ENCODE peak calls at places on chromosomes 13 and 19, in seven cellular contexts. L is pancreas; P is transverse colon; B is adrenal gland; I is left lung; Y is RWPE2; E is CD8-positive, alpha-beta T cell. T is an unnamed sample. For H3K4me1, the result is how much of the 10 kb centered on the place peaks cover.

GRCh38 chr13:32791545-32792172 is 205.4 kb downstream of the PDS5B start:
- DNase-seq in E (no peak), B (no peak), I (no peak), L (no peak), Y (no peak), P (no peak), T (no peak)

GRCh38 chr13:33799950-33800592 is 17.9 kb upstream of the RFC3 start:
- DNase-seq in E (no peak), P (no peak), I (no peak), Y (no peak), L (no peak), B (no peak), T (no peak)

GRCh38 chr19:38042132-38042531 is 135.1 kb downstream of the SIPA1L3 start:
- DNase-seq in L (no peak), I (no peak), E (no peak), B (no peak), P (no peak), Y (no peak), T (no peak)

GRCh38 chr19:1123381-1123780 is 19.6 kb downstream of the GPX4 start:
- DNase-seq in B (no peak), P (no peak), L (no peak), I (no peak), Y (no peak), E (no peak), T (no peak)

GRCh38 chr19:51687791-51688664 is 5.1 kb upstream of the SPACA6 start:
- DNase-seq in Y (no peak), L (peak), I (peak), P (peak), B (peak), E (no peak), T (peak)

GRCh38 chr13:114166381-114167131 is 12.5 kb upstream of the CFAP97D2 start:
- DNase-seq in E (no peak), P (no peak), L (no peak), B (no peak), I (no peak), Y (peak), T (no peak)

GRCh38 chr19:50992666-50993035 is 8.8 kb downstream of the KLK8 start:
- DNase-seq in L (no peak), B (no peak), E (no peak), Y (no peak), I (no peak), P (no peak), T (no peak)

GRCh38 chr19:12937243-12938053 is 961 bp upstream of the CALR start:
- DNase-seq in L (no peak), I (no peak), B (peak), Y (no peak), P (peak), E (no peak), T (peak)

GRCh38 chr13:109672545-109672944 is 113.8 kb downstream of the IRS2 start:
- DNase-seq in Y (no peak), E (no peak), P (no peak), I (no peak), L (no peak), B (no peak), T (no peak)

GRCh38 chr13:99178636-99179035 is 22.0 kb upstream of the UBAC2 start:
- DNase-seq in P (no peak), L (no peak), B (no peak), E (no peak), Y (no peak), I (no peak), T (no peak)
- TF ChIP-seq CTCF in P (no peak), L (no peak), B (no peak), E (no peak), Y (no peak), I (no peak), T (no peak)

GRCh38 chr19:2173388-2173787 is 9.7 kb downstream of the DOT1L start:
- DNase-seq in I (no peak), L (no peak), P (no peak), Y (no peak), E (no peak), B (no peak), T (no peak)
- H3K4me1 ChIP-seq in I (under half), L (under half), P (under half), Y (under half), E (under half), B (half or more), T (half or more)

DNA sequence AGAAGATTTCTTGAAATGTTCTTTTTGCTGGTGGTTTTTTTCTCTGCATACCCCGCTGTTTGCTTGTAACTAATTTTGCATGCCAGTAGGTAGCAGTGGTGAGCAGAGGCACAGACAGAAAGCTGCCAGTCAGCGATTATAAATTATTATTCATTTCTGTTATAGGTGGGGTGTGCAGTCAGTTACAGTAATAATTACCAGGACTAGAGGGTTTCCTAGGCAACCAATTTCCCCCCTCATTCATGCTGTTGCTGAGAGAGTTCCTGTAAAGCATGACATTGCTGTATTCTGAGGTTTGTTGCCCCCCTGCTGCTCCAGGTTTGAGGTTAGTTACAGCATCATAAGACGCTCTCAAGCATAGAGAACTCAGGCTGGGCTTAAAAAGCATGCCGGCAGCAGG is 104.5 kb downstream of the URI1 start:
- DNase-seq in B (no peak), I (no peak), P (no peak), L (no peak), E (no peak), Y (no peak), T (no peak)
- TF ChIP-seq CTCF in B (no peak), I (peak), P (no peak), L (no peak), E (no peak), Y (peak), T (peak)

GRCh38 chr19:17092696-17093095 is 17.1 kb downstream of the MYO9B start:
- DNase-seq in I (no peak), Y (no peak), B (no peak), P (no peak), E (no peak), L (no peak), T (no peak)
- H3K4me1 ChIP-seq in I (under half), Y (under half), B (under half), P (half or more), E (under half), L (under half), T (under half)

GRCh38 chr13:21603531-21604448 is at the start of gene MICU2:
- DNase-seq in B (peak), Y (peak), P (peak), E (peak), I (peak), L (peak), T (peak)
- TF ChIP-seq CTCF in B (no peak), Y (no peak), P (peak), E (no peak), I (no peak), L (no peak), T (peak)

DNA sequence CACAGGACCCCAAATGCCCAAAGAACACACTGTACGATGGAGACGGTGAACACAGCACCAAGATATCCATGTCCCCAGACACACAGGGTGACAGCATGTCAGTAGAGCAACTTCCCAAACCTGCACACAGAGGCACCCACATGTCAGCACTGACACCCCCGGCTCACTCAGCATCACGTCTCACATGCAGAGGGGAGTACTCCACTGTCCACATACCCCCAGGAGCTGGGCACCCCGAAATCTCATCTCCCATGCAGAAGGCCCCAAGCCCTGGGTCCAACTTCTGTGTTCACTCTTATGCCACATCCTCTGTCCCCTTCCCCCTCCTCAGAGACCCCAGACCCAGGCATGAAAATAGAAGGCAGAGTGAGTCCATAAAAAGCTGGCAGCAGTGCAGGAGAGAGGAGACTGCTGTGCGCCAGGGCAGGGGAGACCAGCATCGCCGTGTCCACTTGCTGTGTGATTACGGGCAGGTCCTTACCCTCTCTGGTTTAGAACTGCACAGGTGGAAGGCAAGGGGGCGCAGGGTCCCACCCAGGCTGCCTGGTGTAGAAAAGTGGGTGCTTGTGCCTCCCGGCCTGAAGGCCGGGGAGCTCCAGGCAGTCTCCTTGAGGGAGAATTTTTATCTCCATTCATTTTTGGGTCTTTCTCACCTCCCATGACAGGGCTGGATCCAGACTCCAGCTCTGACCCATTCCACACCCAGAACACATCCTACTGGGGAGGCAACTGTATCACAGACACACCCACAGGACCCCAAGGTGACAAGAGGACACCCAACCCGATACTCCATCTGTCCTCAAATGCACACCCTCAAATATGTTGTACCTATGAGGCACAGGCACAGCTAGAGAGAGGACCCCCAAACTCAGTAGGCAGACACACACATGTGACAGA is 17.0 kb downstream of the ERFL start:
- DNase-seq in Y (no peak), E (no peak), L (no peak), I (no peak), B (no peak), P (no peak), T (no peak)
- H3K4me1 ChIP-seq in Y (under half), E (half or more), L (under half), I (under half), B (under half), P (under half), T (under half)

GRCh38 chr19:49489601-49490167 is 2.3 kb downstream of the RPL13A start:
- DNase-seq in L (no peak), I (no peak), E (no peak), Y (no peak), B (peak), P (no peak), T (no peak)
- TF ChIP-seq CTCF in L (no peak), I (no peak), E (no peak), Y (peak), B (no peak), P (no peak), T (peak)

GRCh38 chr19:45767881-45768643 is 990 bp downstream of the SIX5 start:
- DNase-seq in E (no peak), L (peak), I (peak), P (peak), Y (peak), B (peak), T (peak)

GRCh38 chr19:45765365-45766292 is 3.4 kb downstream of the SIX5 start:
- DNase-seq in I (peak), P (no peak), E (no peak), Y (no peak), L (peak), B (peak), T (no peak)

GRCh38 chr19:45766293-45766918 is 2.6 kb downstream of the SIX5 start:
- DNase-seq in E (no peak), I (peak), P (no peak), Y (no peak), B (peak), L (peak), T (no peak)

GRCh38 chr19:45767410-45767880 is 1.6 kb downstream of the SIX5 start:
- DNase-seq in Y (no peak), P (peak), E (no peak), B (peak), I (peak), L (peak), T (peak)

DNA sequence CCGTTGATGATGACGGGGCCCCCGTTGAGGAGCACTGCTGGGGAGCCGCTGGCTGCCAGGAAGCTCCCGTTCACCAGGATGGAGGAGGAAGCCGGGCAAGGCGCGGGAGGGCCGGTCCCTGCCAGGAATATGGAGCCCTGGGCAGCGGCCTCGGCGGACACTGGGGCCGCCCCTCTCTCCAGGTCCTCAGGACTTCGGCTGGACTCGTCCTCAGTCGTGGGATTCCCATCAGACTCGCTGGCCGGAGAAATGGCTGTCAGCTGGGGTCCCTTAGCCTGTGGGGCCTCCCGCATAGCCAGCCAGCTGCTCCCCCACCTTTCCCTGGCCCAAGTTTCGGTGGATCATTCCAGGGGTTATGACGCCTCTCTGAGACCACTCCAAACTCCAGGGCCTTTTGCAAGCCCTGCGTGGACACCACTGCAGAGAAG is 2.1 kb downstream of the SIX5 start:
- DNase-seq in B (peak), E (no peak), Y (no peak), L (peak), I (peak), P (no peak), T (peak)
- H3K4me1 ChIP-seq in B (under half), E (under half), Y (under half), L (under half), I (under half), P (under half), T (under half)

GRCh38 chr13:27406178-27406939 is 18.1 kb upstream of the GTF3A start:
- DNase-seq in P (no peak), I (no peak), L (no peak), B (no peak), E (peak), Y (no peak), T (no peak)
- TF ChIP-seq CTCF in P (peak), I (peak), L (peak), B (peak), E (peak), Y (peak), T (peak)